ENCODE peak calls at places on chromosome X, in nine cellular contexts. One of them, this sample, is unnamed.

GRCh38 chrX:25968920-25969319 is 169.2 kb upstream of the MAGEB18 start:
- DNase-seq in spleen: no peak
- DNase-seq in sigmoid colon: no peak
- DNase-seq in K562: peak; percentile 9
- DNase-seq in Peyer's patch: no peak
- DNase-seq in tibial nerve: no peak
- DNase-seq in suprapubic skin: no peak
- DNase-seq in endothelial cell of umbilical vein: peak; percentile 33
- DNase-seq in esophagus squamous epithelium: no peak
- DNase-seq in this sample: no peak

GRCh38 chrX:123962006-123962485 is 540 bp downstream of the STAG2 start:
- DNase-seq in tibial nerve: no peak
- DNase-seq in esophagus squamous epithelium: no peak
- DNase-seq in spleen: no peak
- DNase-seq in suprapubic skin: no peak
- DNase-seq in Peyer's patch: no peak
- DNase-seq in endothelial cell of umbilical vein: no peak
- DNase-seq in sigmoid colon: no peak
- DNase-seq in K562: peak; percentile 76
- DNase-seq in this sample: no peak

GRCh38 chrX:149829751-149830191 is 48.0 kb downstream of the MAGEA9 start:
- DNase-seq in endothelial cell of umbilical vein: no peak
- DNase-seq in esophagus squamous epithelium: no peak
- DNase-seq in sigmoid colon: no peak
- DNase-seq in tibial nerve: no peak
- DNase-seq in K562: no peak
- DNase-seq in Peyer's patch: no peak
- DNase-seq in spleen: no peak
- DNase-seq in suprapubic skin: no peak
- DNase-seq in this sample: no peak

GRCh38 chrX:114058988-114059418 is 524.9 kb upstream of the HTR2C start:
- DNase-seq in sigmoid colon: no peak
- DNase-seq in tibial nerve: no peak
- DNase-seq in K562: peak; percentile 79
- DNase-seq in spleen: no peak
- DNase-seq in suprapubic skin: no peak
- DNase-seq in Peyer's patch: no peak
- DNase-seq in endothelial cell of umbilical vein: no peak
- DNase-seq in esophagus squamous epithelium: no peak
- DNase-seq in this sample: no peak

GRCh38 chrX:29858714-29859113 is 356.6 kb upstream of the MAGEB2 start:
- DNase-seq in endothelial cell of umbilical vein: no peak
- DNase-seq in suprapubic skin: no peak
- DNase-seq in tibial nerve: no peak
- DNase-seq in spleen: no peak
- DNase-seq in esophagus squamous epithelium: no peak
- DNase-seq in sigmoid colon: no peak
- DNase-seq in Peyer's patch: no peak
- DNase-seq in K562: no peak
- DNase-seq in this sample: no peak

GRCh38 chrX:153662266-153662665 is 11.3 kb downstream of the PNCK start:
- DNase-seq in sigmoid colon: peak; percentile 71
- DNase-seq in esophagus squamous epithelium: no peak
- DNase-seq in endothelial cell of umbilical vein: peak; percentile 39
- DNase-seq in tibial nerve: peak; percentile 24
- DNase-seq in spleen: peak; percentile 83
- DNase-seq in Peyer's patch: peak; percentile 84
- DNase-seq in K562: peak; percentile 76
- DNase-seq in suprapubic skin: peak; percentile 73
- DNase-seq in this sample: no peak

GRCh38 chrX:94057385-94057784 is 383.4 kb downstream of the FAM133A start:
- DNase-seq in suprapubic skin: no peak
- DNase-seq in tibial nerve: no peak
- DNase-seq in esophagus squamous epithelium: no peak
- DNase-seq in K562: no peak
- DNase-seq in endothelial cell of umbilical vein: no peak
- DNase-seq in Peyer's patch: no peak
- DNase-seq in sigmoid colon: no peak
- DNase-seq in spleen: no peak
- DNase-seq in this sample: no peak

GRCh38 chrX:42886519-42886918 is 108.6 kb upstream of the PPP1R2C start:
- DNase-seq in sigmoid colon: no peak
- DNase-seq in suprapubic skin: no peak
- DNase-seq in tibial nerve: no peak
- DNase-seq in Peyer's patch: no peak
- DNase-seq in K562: no peak
- DNase-seq in esophagus squamous epithelium: no peak
- DNase-seq in endothelial cell of umbilical vein: peak; percentile 7
- DNase-seq in spleen: no peak
- DNase-seq in this sample: no peak

GRCh38 chrX:136183917-136184316 is 36.6 kb downstream of the FHL1 start:
- DNase-seq in esophagus squamous epithelium: no peak
- DNase-seq in endothelial cell of umbilical vein: no peak
- DNase-seq in tibial nerve: no peak
- DNase-seq in Peyer's patch: no peak
- DNase-seq in K562: no peak
- DNase-seq in suprapubic skin: no peak
- DNase-seq in spleen: no peak
- DNase-seq in sigmoid colon: no peak
- DNase-seq in this sample: no peak

GRCh38 chrX:19535481-19535880 is 20.2 kb upstream of the MAP3K15 start:
- DNase-seq in endothelial cell of umbilical vein: no peak
- DNase-seq in spleen: no peak
- DNase-seq in tibial nerve: no peak
- DNase-seq in esophagus squamous epithelium: no peak
- DNase-seq in suprapubic skin: no peak
- DNase-seq in sigmoid colon: no peak
- DNase-seq in K562: peak; percentile 23
- DNase-seq in Peyer's patch: no peak
- DNase-seq in this sample: no peak

GRCh38 chrX:41332408-41332987 is 1.5 kb upstream of the DDX3X start:
- DNase-seq in sigmoid colon: peak; percentile 83
- DNase-seq in endothelial cell of umbilical vein: peak; percentile 53
- DNase-seq in spleen: no peak
- DNase-seq in Peyer's patch: peak; percentile 75
- DNase-seq in K562: peak; percentile 43
- DNase-seq in tibial nerve: no peak
- DNase-seq in esophagus squamous epithelium: peak; percentile 13
- DNase-seq in suprapubic skin: no peak
- DNase-seq in this sample: peak; percentile 74

GRCh38 chrX:133218329-133218728 is at the start of gene TFDP3:
- DNase-seq in sigmoid colon: no peak
- DNase-seq in spleen: no peak
- DNase-seq in esophagus squamous epithelium: no peak
- DNase-seq in tibial nerve: no peak
- DNase-seq in Peyer's patch: no peak
- DNase-seq in K562: no peak
- DNase-seq in endothelial cell of umbilical vein: no peak
- DNase-seq in suprapubic skin: no peak
- DNase-seq in this sample: no peak

GRCh38 chrX:40105016-40105790 is 7.4 kb upstream of the BCOR start:
- DNase-seq in tibial nerve: no peak
- DNase-seq in sigmoid colon: no peak
- DNase-seq in Peyer's patch: peak; percentile 72
- DNase-seq in suprapubic skin: no peak
- DNase-seq in esophagus squamous epithelium: no peak
- DNase-seq in K562: peak; percentile 62
- DNase-seq in endothelial cell of umbilical vein: peak; percentile 8
- DNase-seq in spleen: peak; percentile 91
- DNase-seq in this sample: peak; percentile 72

GRCh38 chrX:103254171-103254824 is 657 bp downstream of the TCEAL8 start:
- DNase-seq in spleen: peak; percentile 86
- DNase-seq in endothelial cell of umbilical vein: peak; percentile 49
- DNase-seq in tibial nerve: peak; percentile 22
- DNase-seq in K562: peak; percentile 79
- DNase-seq in esophagus squamous epithelium: no peak
- DNase-seq in Peyer's patch: peak; percentile 75
- DNase-seq in suprapubic skin: no peak
- DNase-seq in sigmoid colon: peak; percentile 74
- DNase-seq in this sample: peak; percentile 64

GRCh38 chrX:40853004-40853815 is 117.9 kb upstream of the MED14 start:
- DNase-seq in K562: no peak
- DNase-seq in tibial nerve: no peak
- DNase-seq in esophagus squamous epithelium: no peak
- DNase-seq in spleen: no peak
- DNase-seq in sigmoid colon: no peak
- DNase-seq in suprapubic skin: no peak
- DNase-seq in endothelial cell of umbilical vein: no peak
- DNase-seq in Peyer's patch: no peak
- DNase-seq in this sample: no peak

GRCh38 chrX:24017674-24018073 is 9.3 kb downstream of the KLHL15 start:
- DNase-seq in tibial nerve: no peak
- DNase-seq in Peyer's patch: no peak
- DNase-seq in sigmoid colon: no peak
- DNase-seq in spleen: no peak
- DNase-seq in K562: no peak
- DNase-seq in endothelial cell of umbilical vein: no peak
- DNase-seq in esophagus squamous epithelium: no peak
- DNase-seq in suprapubic skin: no peak
- DNase-seq in this sample: no peak
- TF ChIP-seq POLR2A in tibial nerve: no peak
- TF ChIP-seq POLR2A in Peyer's patch: no peak
- TF ChIP-seq POLR2A in sigmoid colon: no peak
- TF ChIP-seq POLR2A in spleen: no peak
- TF ChIP-seq POLR2A in K562: no peak
- TF ChIP-seq POLR2A in endothelial cell of umbilical vein: no peak
- TF ChIP-seq POLR2A in esophagus squamous epithelium: no peak
- TF ChIP-seq POLR2A in suprapubic skin: no peak
- TF ChIP-seq POLR2A in this sample: no peak

GRCh38 chrX:58025979-58026378 is 115.7 kb upstream of the ZXDA start:
- DNase-seq in tibial nerve: peak; percentile 39
- DNase-seq in K562: peak; percentile 24
- DNase-seq in endothelial cell of umbilical vein: peak; percentile 19
- DNase-seq in suprapubic skin: no peak
- DNase-seq in esophagus squamous epithelium: no peak
- DNase-seq in sigmoid colon: no peak
- DNase-seq in Peyer's patch: peak; percentile 63
- DNase-seq in spleen: no peak
- DNase-seq in this sample: no peak
- TF ChIP-seq CTCF in tibial nerve: peak; percentile 27
- TF ChIP-seq CTCF in K562: no peak
- TF ChIP-seq CTCF in endothelial cell of umbilical vein: peak; percentile 36
- TF ChIP-seq CTCF in suprapubic skin: no peak
- TF ChIP-seq CTCF in esophagus squamous epithelium: no peak
- TF ChIP-seq CTCF in sigmoid colon: no peak
- TF ChIP-seq CTCF in Peyer's patch: peak; percentile 38
- TF ChIP-seq CTCF in spleen: peak; percentile 28
- TF ChIP-seq CTCF in this sample: peak; percentile 68

DNA sequence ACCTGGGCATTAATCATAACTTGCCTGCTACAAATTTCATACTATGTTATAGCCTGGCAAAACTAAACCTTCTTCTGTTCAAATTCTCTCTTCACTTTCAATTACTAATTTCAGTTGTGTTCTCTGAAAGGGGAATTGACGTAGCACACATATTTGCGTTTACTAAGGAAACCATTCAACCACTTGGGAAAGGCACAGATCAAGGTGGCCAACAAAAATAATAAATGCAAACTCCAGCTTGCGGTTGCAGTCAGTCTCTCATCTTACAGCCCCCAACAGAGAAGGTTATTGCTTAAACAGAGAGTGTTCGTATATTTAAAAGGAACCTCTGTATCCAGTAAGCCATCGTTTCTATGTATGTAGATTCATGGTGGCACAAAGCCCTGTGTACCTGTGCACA is 4.0 kb downstream of the SRPX start:
- DNase-seq in tibial nerve: no peak
- DNase-seq in suprapubic skin: no peak
- DNase-seq in sigmoid colon: no peak
- DNase-seq in K562: no peak
- DNase-seq in spleen: no peak
- DNase-seq in endothelial cell of umbilical vein: no peak
- DNase-seq in Peyer's patch: no peak
- DNase-seq in esophagus squamous epithelium: no peak
- DNase-seq in this sample: no peak
- TF ChIP-seq POLR2A in tibial nerve: no peak
- TF ChIP-seq POLR2A in suprapubic skin: no peak
- TF ChIP-seq POLR2A in sigmoid colon: no peak
- TF ChIP-seq POLR2A in K562: no peak
- TF ChIP-seq POLR2A in spleen: no peak
- TF ChIP-seq POLR2A in endothelial cell of umbilical vein: no peak
- TF ChIP-seq POLR2A in Peyer's patch: no peak
- TF ChIP-seq POLR2A in esophagus squamous epithelium: no peak
- TF ChIP-seq POLR2A in this sample: no peak

GRCh38 chrX:38279188-38279587 is 48.1 kb downstream of the RPGR start:
- DNase-seq in sigmoid colon: no peak
- DNase-seq in K562: no peak
- DNase-seq in endothelial cell of umbilical vein: no peak
- DNase-seq in esophagus squamous epithelium: no peak
- DNase-seq in spleen: no peak
- DNase-seq in suprapubic skin: no peak
- DNase-seq in Peyer's patch: no peak
- DNase-seq in tibial nerve: no peak
- DNase-seq in this sample: no peak

GRCh38 chrX:38278682-38279081 is 48.6 kb downstream of the RPGR start:
- DNase-seq in spleen: no peak
- DNase-seq in endothelial cell of umbilical vein: no peak
- DNase-seq in esophagus squamous epithelium: no peak
- DNase-seq in suprapubic skin: no peak
- DNase-seq in K562: no peak
- DNase-seq in tibial nerve: no peak
- DNase-seq in sigmoid colon: no peak
- DNase-seq in Peyer's patch: no peak
- DNase-seq in this sample: no peak

GRCh38 chrX:38285649-38286048 is 41.7 kb downstream of the RPGR start:
- DNase-seq in endothelial cell of umbilical vein: no peak
- DNase-seq in suprapubic skin: no peak
- DNase-seq in esophagus squamous epithelium: no peak
- DNase-seq in Peyer's patch: no peak
- DNase-seq in spleen: no peak
- DNase-seq in sigmoid colon: no peak
- DNase-seq in K562: no peak
- DNase-seq in tibial nerve: no peak
- DNase-seq in this sample: no peak

GRCh38 chrX:38277802-38278201 is 49.5 kb downstream of the RPGR start:
- DNase-seq in spleen: no peak
- DNase-seq in Peyer's patch: no peak
- DNase-seq in esophagus squamous epithelium: no peak
- DNase-seq in suprapubic skin: no peak
- DNase-seq in endothelial cell of umbilical vein: no peak
- DNase-seq in sigmoid colon: no peak
- DNase-seq in tibial nerve: no peak
- DNase-seq in K562: no peak
- DNase-seq in this sample: no peak

GRCh38 chrX:38282044-38282443 is 45.3 kb downstream of the RPGR start:
- DNase-seq in sigmoid colon: no peak
- DNase-seq in tibial nerve: no peak
- DNase-seq in spleen: no peak
- DNase-seq in suprapubic skin: no peak
- DNase-seq in K562: no peak
- DNase-seq in esophagus squamous epithelium: no peak
- DNase-seq in Peyer's patch: no peak
- DNase-seq in endothelial cell of umbilical vein: peak; percentile 8
- DNase-seq in this sample: no peak
- TF ChIP-seq CTCF in sigmoid colon: no peak
- TF ChIP-seq CTCF in tibial nerve: no peak
- TF ChIP-seq CTCF in spleen: no peak
- TF ChIP-seq CTCF in suprapubic skin: no peak
- TF ChIP-seq CTCF in K562: peak; percentile 7
- TF ChIP-seq CTCF in esophagus squamous epithelium: no peak
- TF ChIP-seq CTCF in Peyer's patch: no peak
- TF ChIP-seq CTCF in endothelial cell of umbilical vein: peak; percentile 42
- TF ChIP-seq CTCF in this sample: peak; percentile 25